ENCODE peak calls at places on chromosomes 13 and 19, in seven cellular contexts. V is GM12878, A is IMR-90, D is left lung, P is kidney, T is tibial nerve, I is HFF-Myc. E is an unnamed sample.

GRCh38 chr13:46396341-46396740 is 9.3 kb upstream of the RUBCNL start:
- DNase-seq in V (no peak), A (no peak), D (no peak), P (no peak), T (no peak), I (no peak), E (no peak)

GRCh38 chr13:47112205-47112896 is 215.5 kb upstream of the HTR2A start:
- DNase-seq in V (no peak), A (no peak), D (no peak), P (no peak), T (no peak), I (no peak), E (no peak)

GRCh38 chr13:113297370-113297871 is 382 bp downstream of the LAMP1 start:
- DNase-seq in V (no peak), A (no peak), D (no peak), P (peak; percentile 89), T (no peak), I (no peak), E (no peak)

GRCh38 chr19:18086590-18087138 is at the start of gene IL12RB1:
- DNase-seq in V (peak; percentile 44), A (no peak), D (no peak), P (no peak), T (no peak), I (no peak), E (no peak)

GRCh38 chr13:73618275-73618865 is 515.8 kb downstream of the KLF12 start:
- DNase-seq in V (no peak), A (no peak), D (peak; percentile 52), P (no peak), T (no peak), I (no peak), E (no peak)

GRCh38 chr13:99990045-99990977 is 8.7 kb downstream of the ZIC2 start:
- DNase-seq in V (no peak), A (no peak), D (no peak), P (no peak), T (no peak), I (no peak), E (no peak)

GRCh38 chr19:28208745-28209144 is 1004.2 kb downstream of the UQCRFS1 start:
- DNase-seq in V (no peak), A (no peak), D (no peak), P (no peak), T (no peak), I (no peak), E (no peak)

GRCh38 chr13:49586717-49587116 is 1.4 kb upstream of the RCBTB1 start:
- DNase-seq in V (no peak), A (no peak), D (no peak), P (no peak), T (no peak), I (no peak), E (no peak)

GRCh38 chr13:105773887-105774538 is 761.4 kb downstream of the EFNB2 start:
- DNase-seq in V (no peak), A (peak; percentile 57), D (no peak), P (no peak), T (no peak), I (no peak), E (no peak)

GRCh38 chr19:8366121-8366581 is 2.2 kb downstream of the ANGPTL4 start:
- DNase-seq in V (no peak), A (no peak), D (no peak), P (no peak), T (no peak), I (no peak), E (no peak)

GRCh38 chr19:50313812-50314536 is 15.2 kb downstream of the KCNC3 start:
- DNase-seq in V (no peak), A (no peak), D (peak; percentile 58), P (peak; percentile 62), T (no peak), I (no peak), E (no peak)

GRCh38 chr13:75766636-75767035 is 130.5 kb downstream of the LMO7 start:
- DNase-seq in V (no peak), A (no peak), D (no peak), P (no peak), T (no peak), I (no peak), E (no peak)

GRCh38 chr13:77740931-77741586 is 43.6 kb downstream of the SLAIN1 start:
- DNase-seq in V (no peak), A (no peak), D (no peak), P (no peak), T (no peak), I (no peak), E (no peak)

GRCh38 chr13:102724923-102725322 is 30.1 kb upstream of the METTL21C start:
- DNase-seq in V (no peak), A (peak; percentile 24), D (no peak), P (no peak), T (no peak), I (no peak), E (no peak)

GRCh38 chr19:19823916-19824315 is 2.4 kb upstream of the ZNF506 start:
- DNase-seq in V (peak; percentile 52), A (no peak), D (no peak), P (no peak), T (no peak), I (no peak), E (no peak)

GRCh38 chr19:15466851-15467733 is 2.7 kb upstream of the RASAL3 start:
- DNase-seq in V (peak; percentile 97), A (peak; percentile 43), D (no peak), P (peak; percentile 29), T (no peak), I (peak; percentile 24), E (no peak)

GRCh38 chr13:64223016-64223415 is 2807.4 kb upstream of the PCDH20 start:
- DNase-seq in V (no peak), A (no peak), D (no peak), P (no peak), T (no peak), I (no peak), E (no peak)
- TF ChIP-seq CTCF in V (no peak), A (no peak), D (no peak), P (no peak), T (no peak), I (no peak), E (no peak)

GRCh38 chr13:97751477-97751876 is 202.0 kb upstream of the IPO5 start:
- DNase-seq in V (no peak), A (no peak), D (no peak), P (no peak), T (no peak), I (no peak), E (no peak)

GRCh38 chr13:97743946-97744345 is 209.5 kb upstream of the IPO5 start:
- DNase-seq in V (no peak), A (no peak), D (no peak), P (no peak), T (no peak), I (no peak), E (no peak)

GRCh38 chr13:97753269-97753668 is 200.2 kb upstream of the IPO5 start:
- DNase-seq in V (no peak), A (no peak), D (no peak), P (no peak), T (no peak), I (no peak), E (no peak)

GRCh38 chr13:97753942-97754670 is 199.4 kb upstream of the IPO5 start:
- DNase-seq in V (no peak), A (no peak), D (no peak), P (no peak), T (no peak), I (no peak), E (no peak)

GRCh38 chr13:97749174-97749573 is 204.3 kb upstream of the IPO5 start:
- DNase-seq in V (no peak), A (peak; percentile 1), D (no peak), P (no peak), T (no peak), I (peak; percentile 1), E (no peak)
- TF ChIP-seq CTCF in V (peak; percentile 35), A (no peak), D (no peak), P (no peak), T (no peak), I (peak; percentile 27), E (peak; percentile 10)

GRCh38 chr19:57587529-57587928 is 3.6 kb downstream of the ZIK1 start:
- DNase-seq in V (no peak), A (peak; percentile 87), D (no peak), P (no peak), T (no peak), I (no peak), E (no peak)

GRCh38 chr19:57578487-57579205 is at the start of gene ZNF416:
- DNase-seq in V (peak; percentile 97), A (peak; percentile 99), D (peak; percentile 94), P (peak; percentile 98), T (peak; percentile 91), I (peak; percentile 97), E (peak; percentile 96)

GRCh38 chr19:57583104-57583520 is 833 bp upstream of the ZIK1 start:
- DNase-seq in V (no peak), A (no peak), D (no peak), P (peak; percentile 72), T (no peak), I (no peak), E (no peak)

DNA sequence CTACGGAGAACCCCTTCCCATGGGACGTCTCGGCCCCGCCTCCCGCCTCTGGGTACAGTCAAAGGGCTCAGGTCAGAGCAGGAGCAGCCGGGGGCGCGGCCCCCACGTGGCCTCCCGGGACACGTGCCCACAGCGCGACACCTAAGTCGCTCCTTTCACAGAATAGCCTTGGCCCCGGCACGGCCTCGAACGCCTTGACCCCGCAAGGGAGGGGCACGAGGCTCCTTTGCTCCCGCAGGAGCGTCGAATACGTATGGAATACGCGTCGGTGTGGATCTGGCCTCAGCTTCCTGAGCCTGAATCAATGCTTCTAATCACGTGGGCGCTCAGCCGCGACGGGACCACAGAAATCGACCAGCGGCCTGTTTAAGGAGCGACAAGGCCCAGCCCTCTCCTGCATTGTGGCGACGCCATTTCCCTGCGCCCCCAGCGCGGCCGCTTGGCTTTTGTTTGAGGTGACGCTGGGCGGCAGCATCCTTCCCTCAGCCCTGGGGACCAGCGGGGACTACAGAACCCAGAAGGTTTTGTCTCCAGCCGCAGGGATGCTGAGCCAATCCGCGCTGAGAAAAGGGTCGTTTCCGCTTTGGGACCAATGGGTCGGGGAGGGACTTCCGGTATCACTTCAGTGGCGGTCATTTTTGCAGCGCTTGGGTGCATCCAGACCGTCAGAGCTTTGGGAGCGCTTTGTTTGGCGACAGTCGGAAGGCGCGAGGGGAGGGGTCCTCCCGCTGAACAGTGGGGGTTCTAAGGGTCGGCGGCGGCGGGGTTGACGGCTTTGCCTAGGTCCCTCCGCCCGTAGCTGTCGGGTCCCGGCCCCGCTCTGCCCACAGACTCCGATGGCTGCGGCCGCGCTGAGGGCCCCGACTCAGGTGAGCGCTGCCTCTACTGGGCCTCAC is at the start of gene ZIK1:
- DNase-seq in V (peak; percentile 61), A (peak; percentile 92), D (peak; percentile 90), P (peak; percentile 96), T (peak; percentile 69), I (peak; percentile 49), E (peak; percentile 98)
- TF ChIP-seq CTCF in V (no peak), A (no peak), D (no peak), P (no peak), T (no peak), I (no peak), E (peak; percentile 19)

GRCh38 chr13:101258071-101258470 is 158.2 kb downstream of the NALCN start:
- DNase-seq in V (peak; percentile 66), A (peak; percentile 86), D (no peak), P (no peak), T (no peak), I (peak; percentile 65), E (no peak)
- TF ChIP-seq CTCF in V (peak; percentile 14), A (no peak), D (no peak), P (no peak), T (no peak), I (no peak), E (no peak)

GRCh38 chr13:26132756-26133155 is 80.9 kb upstream of the SHISA2 start:
- DNase-seq in V (no peak), A (peak; percentile 13), D (no peak), P (no peak), T (no peak), I (no peak), E (no peak)
- TF ChIP-seq CTCF in V (peak; percentile 21), A (peak; percentile 32), D (no peak), P (no peak), T (peak; percentile 47), I (peak; percentile 30), E (no peak)

E was measured in D721Med.